ENCODE peak calls at places on chromosomes 2 and 18, in seven cellular contexts. One of them, this sample, is unnamed.

GRCh38 chr2:29729932-29730331 is 191.5 kb downstream of the ALK start:
- DNase-seq in endothelial cell: no peak
- DNase-seq in left ventricle myocardium inferior: no peak
- DNase-seq in left lung: no peak
- DNase-seq in frontal cortex: no peak
- DNase-seq in NCI-H1694: no peak
- DNase-seq in A172: no peak
- DNase-seq in this sample: no peak

GRCh38 chr2:167842047-167842446 is 405.3 kb downstream of the STK39 start:
- DNase-seq in endothelial cell: no peak
- DNase-seq in left ventricle myocardium inferior: no peak
- DNase-seq in left lung: no peak
- DNase-seq in frontal cortex: no peak
- DNase-seq in NCI-H1694: no peak
- DNase-seq in A172: no peak
- DNase-seq in this sample: no peak

GRCh38 chr2:41937464-41937861 is 110.4 kb upstream of the PKDCC start:
- DNase-seq in endothelial cell: no peak
- DNase-seq in left ventricle myocardium inferior: no peak
- DNase-seq in left lung: no peak
- DNase-seq in frontal cortex: no peak
- DNase-seq in NCI-H1694: no peak
- DNase-seq in A172: no peak
- DNase-seq in this sample: peak; percentile 56

GRCh38 chr2:201837824-201838340 is 31.5 kb downstream of the CDK15 start:
- DNase-seq in endothelial cell: no peak
- DNase-seq in left ventricle myocardium inferior: no peak
- DNase-seq in left lung: no peak
- DNase-seq in frontal cortex: no peak
- DNase-seq in NCI-H1694: no peak
- DNase-seq in A172: no peak
- DNase-seq in this sample: no peak

GRCh38 chr2:75054296-75054695 is 95.9 kb downstream of the POLE4 start:
- DNase-seq in endothelial cell: no peak
- DNase-seq in left ventricle myocardium inferior: no peak
- DNase-seq in left lung: no peak
- DNase-seq in frontal cortex: no peak
- DNase-seq in NCI-H1694: no peak
- DNase-seq in A172: no peak
- DNase-seq in this sample: no peak

GRCh38 chr2:156331572-156332451 is 709 bp downstream of the NR4A2 start:
- DNase-seq in endothelial cell: peak; percentile 70
- DNase-seq in left ventricle myocardium inferior: peak; percentile 50
- DNase-seq in left lung: peak; percentile 88
- DNase-seq in frontal cortex: peak; percentile 63
- DNase-seq in NCI-H1694: no peak
- DNase-seq in A172: peak; percentile 46
- DNase-seq in this sample: peak; percentile 44

GRCh38 chr2:149650006-149650405 is 62.4 kb upstream of the MMADHC start:
- DNase-seq in endothelial cell: no peak
- DNase-seq in left ventricle myocardium inferior: no peak
- DNase-seq in left lung: no peak
- DNase-seq in frontal cortex: no peak
- DNase-seq in NCI-H1694: no peak
- DNase-seq in A172: peak; percentile 48
- DNase-seq in this sample: no peak

GRCh38 chr2:160062283-160063005 is at the start of gene PLA2R1:
- DNase-seq in endothelial cell: peak; percentile 38
- DNase-seq in left ventricle myocardium inferior: peak; percentile 52
- DNase-seq in left lung: peak; percentile 83
- DNase-seq in frontal cortex: no peak
- DNase-seq in NCI-H1694: no peak
- DNase-seq in A172: peak; percentile 29
- DNase-seq in this sample: no peak

GRCh38 chr2:201900362-201900761 is 94.0 kb downstream of the CDK15 start:
- DNase-seq in endothelial cell: no peak
- DNase-seq in left ventricle myocardium inferior: no peak
- DNase-seq in left lung: no peak
- DNase-seq in frontal cortex: no peak
- DNase-seq in NCI-H1694: no peak
- DNase-seq in A172: peak; percentile 37
- DNase-seq in this sample: no peak

GRCh38 chr18:76357585-76358265 is 137.3 kb downstream of the ZNF516 start:
- DNase-seq in endothelial cell: no peak
- DNase-seq in left ventricle myocardium inferior: no peak
- DNase-seq in left lung: no peak
- DNase-seq in frontal cortex: no peak
- DNase-seq in NCI-H1694: no peak
- DNase-seq in A172: peak; percentile 3
- DNase-seq in this sample: no peak

GRCh38 chr2:143778981-143779380 is 649.8 kb downstream of the ARHGAP15 start:
- DNase-seq in endothelial cell: no peak
- DNase-seq in left ventricle myocardium inferior: no peak
- DNase-seq in left lung: no peak
- DNase-seq in frontal cortex: no peak
- DNase-seq in NCI-H1694: no peak
- DNase-seq in A172: no peak
- DNase-seq in this sample: no peak

GRCh38 chr2:28587526-28588230 is 91.8 kb downstream of the PLB1 start:
- DNase-seq in endothelial cell: no peak
- DNase-seq in left ventricle myocardium inferior: no peak
- DNase-seq in left lung: no peak
- DNase-seq in frontal cortex: no peak
- DNase-seq in NCI-H1694: no peak
- DNase-seq in A172: no peak
- DNase-seq in this sample: no peak

GRCh38 chr2:216474925-216475670 is 23.5 kb upstream of the RPL37A start:
- DNase-seq in endothelial cell: no peak
- DNase-seq in left ventricle myocardium inferior: no peak
- DNase-seq in left lung: no peak
- DNase-seq in frontal cortex: no peak
- DNase-seq in NCI-H1694: no peak
- DNase-seq in A172: no peak
- DNase-seq in this sample: no peak

GRCh38 chr2:200104015-200104414 is 148.6 kb downstream of the MAIP1 start:
- DNase-seq in endothelial cell: no peak
- DNase-seq in left ventricle myocardium inferior: no peak
- DNase-seq in left lung: no peak
- DNase-seq in frontal cortex: no peak
- DNase-seq in NCI-H1694: no peak
- DNase-seq in A172: peak; percentile 79
- DNase-seq in this sample: peak; percentile 22

GRCh38 chr2:92074549-92074898 is 2796.7 kb upstream of the TEKT4 start:
- DNase-seq in endothelial cell: no peak
- DNase-seq in left ventricle myocardium inferior: no peak
- DNase-seq in left lung: peak; percentile 46
- DNase-seq in frontal cortex: no peak
- DNase-seq in NCI-H1694: no peak
- DNase-seq in A172: no peak
- DNase-seq in this sample: no peak

GRCh38 chr2:98444436-98445166 is at the start of gene INPP4A:
- DNase-seq in endothelial cell: peak; percentile 89
- DNase-seq in left ventricle myocardium inferior: peak; percentile 80
- DNase-seq in left lung: peak; percentile 95
- DNase-seq in frontal cortex: peak; percentile 87
- DNase-seq in NCI-H1694: peak; percentile 73
- DNase-seq in A172: peak; percentile 45
- DNase-seq in this sample: no peak

GRCh38 chr2:235358981-235359471 is 134.8 kb upstream of the AGAP1 start:
- DNase-seq in endothelial cell: no peak
- DNase-seq in left ventricle myocardium inferior: no peak
- DNase-seq in left lung: no peak
- DNase-seq in frontal cortex: no peak
- DNase-seq in NCI-H1694: no peak
- DNase-seq in A172: peak; percentile 95
- DNase-seq in this sample: peak; percentile 87

GRCh38 chr18:14086459-14087231 is 45.6 kb downstream of the ZNF519 start:
- DNase-seq in endothelial cell: peak; percentile 35
- DNase-seq in left ventricle myocardium inferior: no peak
- DNase-seq in left lung: no peak
- DNase-seq in frontal cortex: peak; percentile 3
- DNase-seq in NCI-H1694: peak; percentile 26
- DNase-seq in A172: peak; percentile 28
- DNase-seq in this sample: peak; percentile 40

GRCh38 chr2:98560256-98560771 is 48.0 kb downstream of the COA5 start:
- DNase-seq in endothelial cell: no peak
- DNase-seq in left ventricle myocardium inferior: peak; percentile 52
- DNase-seq in left lung: no peak
- DNase-seq in frontal cortex: no peak
- DNase-seq in NCI-H1694: no peak
- DNase-seq in A172: peak; percentile 95
- DNase-seq in this sample: peak; percentile 84